ENCODE peak calls at places on chromosome 11, in five cellular contexts. One of them, this sample, is unnamed.

GRCh38 chr11:46410021-46410420 is 18.4 kb upstream of the CHRM4 start:
- DNase-seq in iPS DF 19.7: no peak
- DNase-seq in Daoy: no peak
- DNase-seq in hepatocyte: no peak
- DNase-seq in NCI-H1105 treated with DMSO at 0.1 percent for 48 hours: no peak
- DNase-seq in this sample: peak; percentile 23

GRCh38 chr11:120057595-120058581 is 80.0 kb downstream of the TRIM29 start:
- DNase-seq in iPS DF 19.7: no peak
- DNase-seq in Daoy: peak; percentile 80
- DNase-seq in hepatocyte: peak; percentile 83
- DNase-seq in NCI-H1105 treated with DMSO at 0.1 percent for 48 hours: no peak
- DNase-seq in this sample: no peak

GRCh38 chr11:4025248-4025956 is 69.2 kb upstream of the RRM1 start:
- DNase-seq in iPS DF 19.7: no peak
- DNase-seq in Daoy: no peak
- DNase-seq in hepatocyte: no peak
- DNase-seq in NCI-H1105 treated with DMSO at 0.1 percent for 48 hours: peak; percentile 60
- DNase-seq in this sample: no peak

GRCh38 chr11:2209370-2209801 is 37.8 kb upstream of the TH start:
- DNase-seq in iPS DF 19.7: no peak
- DNase-seq in Daoy: no peak
- DNase-seq in hepatocyte: no peak
- DNase-seq in NCI-H1105 treated with DMSO at 0.1 percent for 48 hours: no peak
- DNase-seq in this sample: no peak

GRCh38 chr11:71137376-71137775 is 115.0 kb downstream of the SHANK2 start:
- DNase-seq in iPS DF 19.7: no peak
- DNase-seq in Daoy: no peak
- DNase-seq in hepatocyte: no peak
- DNase-seq in NCI-H1105 treated with DMSO at 0.1 percent for 48 hours: no peak
- DNase-seq in this sample: no peak

GRCh38 chr11:134532921-134533421 is 120.9 kb upstream of the B3GAT1 start:
- DNase-seq in iPS DF 19.7: no peak
- DNase-seq in Daoy: no peak
- DNase-seq in hepatocyte: no peak
- DNase-seq in NCI-H1105 treated with DMSO at 0.1 percent for 48 hours: no peak
- DNase-seq in this sample: no peak

GRCh38 chr11:4466168-4466891 is 16.1 kb upstream of the OR52K1 start:
- DNase-seq in iPS DF 19.7: no peak
- DNase-seq in Daoy: no peak
- DNase-seq in hepatocyte: peak; percentile 41
- DNase-seq in NCI-H1105 treated with DMSO at 0.1 percent for 48 hours: no peak
- DNase-seq in this sample: no peak

GRCh38 chr11:85961930-85962363 is 106.8 kb downstream of the CCDC83 start:
- DNase-seq in iPS DF 19.7: no peak
- DNase-seq in Daoy: no peak
- DNase-seq in hepatocyte: no peak
- DNase-seq in NCI-H1105 treated with DMSO at 0.1 percent for 48 hours: peak; percentile 93
- DNase-seq in this sample: no peak

GRCh38 chr11:62919898-62920640 is 1.1 kb downstream of the CHRM1 start:
- DNase-seq in iPS DF 19.7: no peak
- DNase-seq in Daoy: no peak
- DNase-seq in hepatocyte: no peak
- DNase-seq in NCI-H1105 treated with DMSO at 0.1 percent for 48 hours: no peak
- DNase-seq in this sample: no peak

GRCh38 chr11:122895591-122895990 is 13.0 kb downstream of the JHY start:
- DNase-seq in iPS DF 19.7: no peak
- DNase-seq in Daoy: no peak
- DNase-seq in hepatocyte: no peak
- DNase-seq in NCI-H1105 treated with DMSO at 0.1 percent for 48 hours: peak; percentile 94
- DNase-seq in this sample: no peak

GRCh38 chr11:9982127-9982795 is 311.8 kb downstream of the SBF2 start:
- DNase-seq in iPS DF 19.7: no peak
- DNase-seq in Daoy: peak; percentile 46
- DNase-seq in hepatocyte: no peak
- DNase-seq in NCI-H1105 treated with DMSO at 0.1 percent for 48 hours: no peak
- DNase-seq in this sample: no peak

GRCh38 chr11:57905439-57905838 is 118.2 kb upstream of the OR9Q1 start:
- DNase-seq in iPS DF 19.7: no peak
- DNase-seq in Daoy: no peak
- DNase-seq in hepatocyte: no peak
- DNase-seq in NCI-H1105 treated with DMSO at 0.1 percent for 48 hours: no peak
- DNase-seq in this sample: no peak

GRCh38 chr11:21654091-21654490 is 538.8 kb upstream of the ANO5 start:
- DNase-seq in iPS DF 19.7: no peak
- DNase-seq in Daoy: no peak
- DNase-seq in hepatocyte: no peak
- DNase-seq in NCI-H1105 treated with DMSO at 0.1 percent for 48 hours: peak; percentile 89
- DNase-seq in this sample: no peak

GRCh38 chr11:108302121-108302785 is 79.4 kb downstream of the ATM start:
- DNase-seq in iPS DF 19.7: no peak
- DNase-seq in Daoy: no peak
- DNase-seq in hepatocyte: no peak
- DNase-seq in NCI-H1105 treated with DMSO at 0.1 percent for 48 hours: no peak
- DNase-seq in this sample: no peak

GRCh38 chr11:76788661-76789442 is 5.7 kb downstream of the TSKU start:
- DNase-seq in iPS DF 19.7: no peak
- DNase-seq in Daoy: peak; percentile 1
- DNase-seq in hepatocyte: peak; percentile 61
- DNase-seq in NCI-H1105 treated with DMSO at 0.1 percent for 48 hours: no peak
- DNase-seq in this sample: no peak

GRCh38 chr11:914747-915493 is 4.3 kb upstream of the CHID1 start:
- DNase-seq in iPS DF 19.7: no peak
- DNase-seq in Daoy: no peak
- DNase-seq in hepatocyte: no peak
- DNase-seq in NCI-H1105 treated with DMSO at 0.1 percent for 48 hours: no peak
- DNase-seq in this sample: no peak

GRCh38 chr11:60912223-60912850 is 1.6 kb upstream of the TMEM109 start:
- DNase-seq in iPS DF 19.7: no peak
- DNase-seq in Daoy: no peak
- DNase-seq in hepatocyte: no peak
- DNase-seq in NCI-H1105 treated with DMSO at 0.1 percent for 48 hours: no peak
- DNase-seq in this sample: no peak

GRCh38 chr11:128904872-128905344 is 13.8 kb downstream of the KCNJ5 start:
- DNase-seq in iPS DF 19.7: no peak
- DNase-seq in Daoy: peak; percentile 51
- DNase-seq in hepatocyte: peak; percentile 38
- DNase-seq in NCI-H1105 treated with DMSO at 0.1 percent for 48 hours: peak; percentile 86
- DNase-seq in this sample: no peak

GRCh38 chr11:37557990-37558389 is 960.0 kb upstream of the RAG2 start:
- DNase-seq in iPS DF 19.7: no peak
- DNase-seq in Daoy: no peak
- DNase-seq in hepatocyte: no peak
- DNase-seq in NCI-H1105 treated with DMSO at 0.1 percent for 48 hours: no peak
- DNase-seq in this sample: no peak

GRCh38 chr11:40384991-40385390 is 1074.5 kb downstream of the LRRC4C start:
- DNase-seq in iPS DF 19.7: no peak
- DNase-seq in Daoy: no peak
- DNase-seq in hepatocyte: no peak
- DNase-seq in NCI-H1105 treated with DMSO at 0.1 percent for 48 hours: no peak
- DNase-seq in this sample: no peak

GRCh38 chr11:116445108-116446047 is 327.4 kb downstream of the BUD13 start:
- DNase-seq in iPS DF 19.7: peak; percentile 90
- DNase-seq in Daoy: no peak
- DNase-seq in hepatocyte: no peak
- DNase-seq in NCI-H1105 treated with DMSO at 0.1 percent for 48 hours: no peak
- DNase-seq in this sample: no peak

GRCh38 chr11:47843354-47844060 is 4.6 kb downstream of the NUP160 start:
- DNase-seq in iPS DF 19.7: no peak
- DNase-seq in Daoy: no peak
- DNase-seq in hepatocyte: no peak
- DNase-seq in NCI-H1105 treated with DMSO at 0.1 percent for 48 hours: no peak
- DNase-seq in this sample: no peak

GRCh38 chr11:108914981-108915380 is 250.1 kb downstream of the DDX10 start:
- DNase-seq in iPS DF 19.7: no peak
- DNase-seq in Daoy: no peak
- DNase-seq in hepatocyte: no peak
- DNase-seq in NCI-H1105 treated with DMSO at 0.1 percent for 48 hours: no peak
- DNase-seq in this sample: no peak

GRCh38 chr11:133719532-133720235 is 125.6 kb downstream of the SPATA19 start:
- DNase-seq in iPS DF 19.7: no peak
- DNase-seq in Daoy: no peak
- DNase-seq in hepatocyte: no peak
- DNase-seq in NCI-H1105 treated with DMSO at 0.1 percent for 48 hours: no peak
- DNase-seq in this sample: no peak

GRCh38 chr11:87330072-87330678 is 292.4 kb downstream of the TMEM135 start:
- DNase-seq in iPS DF 19.7: no peak
- DNase-seq in Daoy: no peak
- DNase-seq in hepatocyte: no peak
- DNase-seq in NCI-H1105 treated with DMSO at 0.1 percent for 48 hours: no peak
- DNase-seq in this sample: no peak

GRCh38 chr11:9385288-9385902 is 943 bp downstream of the IPO7 start:
- DNase-seq in iPS DF 19.7: no peak
- DNase-seq in Daoy: no peak
- DNase-seq in hepatocyte: no peak
- DNase-seq in NCI-H1105 treated with DMSO at 0.1 percent for 48 hours: no peak
- DNase-seq in this sample: no peak

GRCh38 chr11:47314992-47315391 is 37.5 kb downstream of the MYBPC3 start:
- DNase-seq in iPS DF 19.7: no peak
- DNase-seq in Daoy: no peak
- DNase-seq in hepatocyte: no peak
- DNase-seq in NCI-H1105 treated with DMSO at 0.1 percent for 48 hours: no peak
- DNase-seq in this sample: no peak

GRCh38 chr11:65883786-65884715 is 4.2 kb downstream of the FIBP start:
- DNase-seq in iPS DF 19.7: no peak
- DNase-seq in Daoy: no peak
- DNase-seq in hepatocyte: no peak
- DNase-seq in NCI-H1105 treated with DMSO at 0.1 percent for 48 hours: no peak
- DNase-seq in this sample: no peak

GRCh38 chr11:69593851-69594250 is 47.1 kb upstream of the CCND1 start:
- DNase-seq in iPS DF 19.7: no peak
- DNase-seq in Daoy: no peak
- DNase-seq in hepatocyte: no peak
- DNase-seq in NCI-H1105 treated with DMSO at 0.1 percent for 48 hours: no peak
- DNase-seq in this sample: no peak

GRCh38 chr11:70167120-70167519 is 36.0 kb upstream of the FADD start:
- DNase-seq in iPS DF 19.7: no peak
- DNase-seq in Daoy: no peak
- DNase-seq in hepatocyte: no peak
- DNase-seq in NCI-H1105 treated with DMSO at 0.1 percent for 48 hours: no peak
- DNase-seq in this sample: no peak